ENCODE peak calls at places on chromosomes 11 and 22, in five cellular contexts. M is GM23248, Y is left lung, E is cardiac muscle cell, G is stomach. Z is an unnamed sample.

GRCh38 chr11:86230921-86231320 is 13.6 kb upstream of the EED start:
- DNase-seq in E (no peak), M (peak; percentile 79), G (no peak), Y (no peak), Z (no peak)

GRCh38 chr11:132336781-132337535 is 966.5 kb downstream of the NTM start:
- DNase-seq in Y (no peak), M (no peak), G (no peak), E (no peak), Z (no peak)

GRCh38 chr22:48945621-48946458 is 881.8 kb downstream of the BRD1 start:
- DNase-seq in G (peak; percentile 22), M (no peak), E (no peak), Y (no peak), Z (peak; percentile 52)

GRCh38 chr11:58592760-58593472 is 14.1 kb downstream of the ZFP91 start:
- DNase-seq in Y (no peak), G (no peak), M (no peak), E (no peak), Z (no peak)

GRCh38 chr11:35009191-35009940 is 92.9 kb downstream of the PDHX start:
- DNase-seq in Y (no peak), G (no peak), E (no peak), M (peak; percentile 91), Z (no peak)

GRCh38 chr11:96199563-96200025 is 143.4 kb downstream of the MAML2 start:
- DNase-seq in G (no peak), M (peak; percentile 64), E (no peak), Y (no peak), Z (no peak)

GRCh38 chr11:120413480-120413879 is 77.3 kb downstream of the ARHGEF12 start:
- DNase-seq in G (no peak), M (peak; percentile 85), E (no peak), Y (no peak), Z (no peak)

GRCh38 chr11:1750840-1751520 is 585 bp upstream of the IFITM10 start:
- DNase-seq in G (no peak), E (no peak), M (no peak), Y (peak; percentile 80), Z (peak; percentile 64)

GRCh38 chr11:79232346-79232745 is 208.5 kb downstream of the TENM4 start:
- DNase-seq in E (no peak), Y (no peak), G (no peak), M (peak; percentile 10), Z (no peak)

GRCh38 chr11:35464308-35464707 is 45.0 kb upstream of the SLC1A2 start:
- DNase-seq in E (no peak), Y (no peak), G (no peak), M (peak; percentile 23), Z (no peak)

GRCh38 chr11:70933986-70934583 is 318.3 kb downstream of the SHANK2 start:
- DNase-seq in M (no peak), E (no peak), Y (no peak), G (no peak), Z (no peak)

GRCh38 chr22:35930933-35931332 is 97.7 kb downstream of the RBFOX2 start:
- DNase-seq in G (no peak), Y (no peak), M (peak; percentile 78), E (peak; percentile 68), Z (no peak)

GRCh38 chr22:35113341-35113740 is 47.4 kb downstream of the ISX start:
- DNase-seq in G (no peak), Y (no peak), M (no peak), E (no peak), Z (no peak)

GRCh38 chr11:125070699-125071254 is 7.7 kb downstream of the SLC37A2 start:
- DNase-seq in M (peak; percentile 90), Y (peak; percentile 90), E (no peak), G (peak; percentile 61), Z (peak; percentile 86)

GRCh38 chr22:23036684-23037428 is 33.5 kb upstream of the GNAZ start:
- DNase-seq in Y (no peak), E (no peak), G (no peak), M (peak; percentile 87), Z (no peak)

GRCh38 chr11:123472236-123472935 is 42.3 kb downstream of the GRAMD1B start:
- DNase-seq in M (no peak), Y (no peak), G (no peak), E (no peak), Z (peak; percentile 8)

GRCh38 chr11:36376315-36376887 is 80.3 kb downstream of the PRR5L start:
- DNase-seq in E (peak; percentile 22), G (peak; percentile 32), Y (peak; percentile 86), M (peak; percentile 60), Z (peak; percentile 64)

GRCh38 chr11:87463486-87464102 is 425.9 kb downstream of the TMEM135 start:
- DNase-seq in M (peak; percentile 64), E (peak; percentile 60), G (no peak), Y (no peak), Z (no peak)

GRCh38 chr11:59224419-59224928 is 11.7 kb upstream of the MPEG1 start:
- DNase-seq in M (peak; percentile 60), Y (no peak), G (no peak), E (no peak), Z (peak; percentile 73)

GRCh38 chr11:86698634-86699033 is 26.2 kb upstream of the ME3 start:
- DNase-seq in G (no peak), M (no peak), Y (no peak), E (no peak), Z (no peak)

GRCh38 chr11:134754196-134754822 is 342.3 kb upstream of the B3GAT1 start:
- DNase-seq in G (no peak), E (no peak), Y (no peak), M (no peak), Z (no peak)

GRCh38 chr11:21654091-21654490 is 538.8 kb upstream of the ANO5 start:
- DNase-seq in E (no peak), G (no peak), Y (no peak), M (no peak), Z (no peak)

GRCh38 chr11:2990617-2991476 is 1.3 kb downstream of the NAP1L4 start:
- DNase-seq in G (no peak), M (peak; percentile 55), E (peak; percentile 30), Y (no peak), Z (no peak)
- H3K27ac ChIP-seq in G (peak overlapping the region; percentile 95), M (peak overlapping the region; percentile 84), E (peak overlapping the region; percentile 93), Y (peak overlapping the region; percentile 93), Z (peak overlapping the region; percentile 96)

GRCh38 chr22:37070334-37070733 is 18.8 kb downstream of the KCTD17 start:
- DNase-seq in E (no peak), G (no peak), M (no peak), Y (peak; percentile 59), Z (no peak)
- H3K27ac ChIP-seq in E (no peak overlapping the region), G (no peak overlapping the region), M (no peak overlapping the region), Y (no peak overlapping the region), Z (no peak overlapping the region)

GRCh38 chr11:45147871-45148270 is 1.4 kb downstream of the PRDM11 start:
- DNase-seq in E (no peak), G (peak; percentile 22), Y (no peak), M (peak; percentile 11), Z (no peak)
- H3K27ac ChIP-seq in E (peak overlapping the region; percentile 88), G (peak overlapping the region; percentile 100), Y (peak overlapping the region; percentile 95), M (no peak overlapping the region), Z (peak overlapping the region; percentile 100)

GRCh38 chr22:49969751-49970527 is 9.4 kb downstream of the PIM3 start:
- DNase-seq in G (peak; percentile 26), Y (peak; percentile 78), E (no peak), M (no peak), Z (peak; percentile 69)
- H3K27ac ChIP-seq in G (peak overlapping the region; percentile 94), Y (peak overlapping the region; percentile 96), E (no peak overlapping the region), M (no peak overlapping the region), Z (peak overlapping the region; percentile 82)

GRCh38 chr22:28976588-28976987 is 85.0 kb downstream of the C22orf31 start:
- DNase-seq in E (no peak), Y (no peak), G (no peak), M (peak; percentile 90), Z (no peak)
- H3K27ac ChIP-seq in E (peak overlapping the region; percentile 87), Y (peak overlapping the region; percentile 46), G (peak overlapping the region; percentile 60), M (no peak overlapping the region), Z (no peak overlapping the region)

DNA sequence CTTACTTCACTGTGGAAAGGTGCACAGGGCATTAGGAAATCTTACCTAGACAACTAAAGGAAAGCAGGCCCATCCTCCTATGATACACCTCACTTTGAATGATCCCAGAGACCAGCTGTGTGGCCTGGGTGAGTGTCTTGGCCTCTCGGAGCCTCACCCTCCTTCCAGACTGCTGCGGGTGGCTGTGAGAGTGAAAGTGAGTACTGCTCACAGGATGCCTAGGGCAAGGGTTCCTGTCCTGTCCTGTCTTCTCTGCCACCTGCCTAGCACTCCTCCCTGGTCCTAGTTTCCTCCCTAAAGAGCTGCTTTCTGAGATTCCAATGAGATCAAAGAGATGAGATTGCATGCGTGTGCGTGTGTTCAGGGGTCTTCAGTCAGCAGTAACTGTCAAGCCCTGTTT is 19.5 kb upstream of the ADORA2A start:
- DNase-seq in G (no peak), E (no peak), Y (no peak), M (no peak), Z (no peak)
- H3K27ac ChIP-seq in G (no peak overlapping the region), E (no peak overlapping the region), Y (peak overlapping the region; percentile 40), M (no peak overlapping the region), Z (no peak overlapping the region)

DNA sequence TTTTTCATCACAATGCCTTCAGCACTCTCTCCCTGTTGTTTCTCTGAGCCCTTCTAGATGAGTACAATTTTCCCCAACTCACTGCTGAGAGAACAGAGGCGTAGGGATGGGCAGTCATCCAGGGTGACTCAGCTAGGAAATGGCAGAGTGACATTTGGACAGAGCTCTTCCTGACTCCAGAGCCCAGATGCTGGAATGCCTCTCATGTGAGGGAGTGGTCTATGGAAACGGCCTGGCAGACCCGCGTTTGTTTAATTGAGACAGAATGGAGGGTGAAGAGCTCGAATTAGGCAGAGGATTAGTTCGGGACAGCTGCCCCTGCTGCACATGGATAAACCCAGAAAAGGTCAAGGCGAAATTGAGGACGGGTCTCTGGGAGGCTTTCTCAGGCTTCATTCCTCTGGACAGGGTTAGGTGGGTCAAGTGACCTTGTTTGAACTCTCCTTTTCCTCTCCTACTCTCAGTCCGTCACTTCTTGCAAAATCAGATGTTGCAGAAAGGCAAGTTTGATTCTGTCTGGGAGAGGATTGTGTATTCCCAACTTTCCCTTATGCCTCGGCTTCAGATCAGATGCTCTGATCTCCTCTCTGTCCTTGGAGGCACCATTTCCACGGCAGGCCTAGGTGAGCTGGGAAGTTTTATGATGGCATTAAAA is 7.6 kb upstream of the LMO2 start:
- DNase-seq in E (peak; percentile 46), G (peak; percentile 50), Y (no peak), M (peak; percentile 93), Z (peak; percentile 92)
- H3K27ac ChIP-seq in E (no peak overlapping the region), G (no peak overlapping the region), Y (peak overlapping the region; percentile 59), M (no peak overlapping the region), Z (peak overlapping the region; percentile 10)

GRCh38 chr11:74019104-74019738 is 10.3 kb upstream of the UCP3 start:
- DNase-seq in E (no peak), G (peak; percentile 69), Y (no peak), M (peak; percentile 15), Z (no peak)
- H3K27ac ChIP-seq in E (peak overlapping the region; percentile 25), G (peak overlapping the region; percentile 84), Y (peak overlapping the region; percentile 89), M (peak overlapping the region; percentile 77), Z (peak overlapping the region; percentile 53)

GRCh38 chr11:112249871-112250590 is 10.6 kb downstream of the PLET1 start:
- DNase-seq in G (no peak), Y (no peak), M (peak; percentile 12), E (no peak), Z (no peak)
- H3K27ac ChIP-seq in G (no peak overlapping the region), Y (no peak overlapping the region), M (no peak overlapping the region), E (no peak overlapping the region), Z (no peak overlapping the region)

DNA sequence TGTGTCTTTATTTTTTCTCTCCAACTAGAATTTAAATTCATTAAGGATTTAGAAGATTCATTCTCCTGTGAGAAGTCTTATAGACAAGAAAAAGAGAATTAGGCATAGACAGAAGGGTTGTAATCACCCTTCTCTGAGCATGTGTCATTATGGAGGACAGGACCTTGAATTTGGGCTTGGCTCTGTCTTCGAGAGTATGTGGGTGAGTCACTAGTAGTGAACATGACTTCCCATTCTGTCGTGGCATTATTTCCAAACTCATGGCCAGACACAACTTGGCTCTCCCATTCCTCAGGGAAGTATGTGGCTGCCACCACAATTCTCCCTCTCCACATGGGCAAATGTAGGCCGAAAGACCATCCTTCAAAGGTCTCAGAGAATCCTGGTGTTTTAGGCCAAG is 14.3 kb upstream of the ANKK1 start:
- DNase-seq in E (no peak), M (peak; percentile 94), Y (no peak), G (no peak), Z (no peak)
- H3K27ac ChIP-seq in E (peak overlapping the region; percentile 90), M (peak overlapping the region; percentile 40), Y (no peak overlapping the region), G (no peak overlapping the region), Z (no peak overlapping the region)

Z was measured in sigmoid colon.